ENCODE peak calls at places on chromosomes 3 and 15, in six cellular contexts. E is EL; V is iris pigment epithelial cell; C is fibroblast of lung; Y is activated T-cell treated with anti-CD3 and anti-CD28 coated beads, Interleukin-2, amount 50 U/mL, for 1 hour; K is activated naive CD4-positive, alpha-beta T cell. D is an unnamed sample.

GRCh38 chr3:27712136-27713065 is 9.7 kb downstream of the EOMES start:
- DNase-seq in E (peak; percentile 81), V (peak; percentile 86), C (peak; percentile 81), Y (peak; percentile 77), K (peak; percentile 73), D (peak; percentile 78)

GRCh38 chr15:58165661-58166060 is 27.5 kb downstream of the AQP9 start:
- DNase-seq in E (peak; percentile 19), V (peak; percentile 71), C (peak; percentile 58), Y (no peak), K (no peak), D (peak; percentile 35)

GRCh38 chr3:119418641-119419040 is 44.8 kb downstream of the TMEM39A start:
- DNase-seq in E (peak; percentile 19), V (peak; percentile 82), C (no peak), Y (no peak), K (no peak), D (no peak)

GRCh38 chr3:31288641-31289100 is 244.1 kb upstream of the STT3B start:
- DNase-seq in E (peak; percentile 76), V (peak; percentile 84), C (peak; percentile 55), Y (peak; percentile 22), K (no peak), D (peak; percentile 88)

GRCh38 chr15:64521726-64522164 is 61.4 kb downstream of the ZNF609 start:
- DNase-seq in E (peak; percentile 80), V (peak; percentile 60), C (peak; percentile 46), Y (no peak), K (no peak), D (peak; percentile 18)

GRCh38 chr3:158330820-158331219 is 220.9 kb downstream of the RSRC1 start:
- DNase-seq in E (peak; percentile 42), V (peak; percentile 25), C (no peak), Y (no peak), K (no peak), D (no peak)

GRCh38 chr15:39874890-39875549 is 45.0 kb downstream of the GPR176 start:
- DNase-seq in E (peak; percentile 32), V (peak; percentile 57), C (peak; percentile 65), Y (no peak), K (no peak), D (peak; percentile 43)

GRCh38 chr3:24598691-24599090 is 104.0 kb upstream of the THRB start:
- DNase-seq in E (peak; percentile 47), V (peak; percentile 57), C (peak; percentile 62), Y (no peak), K (no peak), D (no peak)

GRCh38 chr15:74780983-74781672 is 752 bp upstream of the CSK start:
- DNase-seq in E (peak; percentile 38), V (peak; percentile 54), C (peak; percentile 19), Y (no peak), K (no peak), D (no peak)

GRCh38 chr15:101309436-101310162 is 14.6 kb upstream of the SNRPA1 start:
- DNase-seq in E (no peak), V (no peak), C (no peak), Y (peak; percentile 5), K (no peak), D (no peak)

GRCh38 chr3:27715863-27716262 is 6.3 kb downstream of the EOMES start:
- DNase-seq in E (no peak), V (no peak), C (peak; percentile 38), Y (no peak), K (no peak), D (no peak)

GRCh38 chr15:85872125-85872524 is 77.4 kb upstream of the KLHL25 start:
- DNase-seq in E (peak; percentile 31), V (no peak), C (no peak), Y (no peak), K (no peak), D (no peak)

GRCh38 chr15:100346866-100347512 is 5.2 kb upstream of the ADAMTS17 start:
- DNase-seq in E (no peak), V (no peak), C (peak; percentile 4), Y (no peak), K (no peak), D (peak; percentile 28)

GRCh38 chr15:100892013-100892355 is 12.4 kb downstream of the ALDH1A3 start:
- DNase-seq in E (no peak), V (no peak), C (no peak), Y (no peak), K (no peak), D (no peak)

GRCh38 chr3:149198611-149199010 is 23.0 kb downstream of the CP start:
- DNase-seq in E (peak; percentile 66), V (peak; percentile 73), C (no peak), Y (no peak), K (no peak), D (peak; percentile 20)

GRCh38 chr3:118785415-118785814 is 249.2 kb downstream of the IGSF11 start:
- DNase-seq in E (no peak), V (no peak), C (no peak), Y (no peak), K (no peak), D (no peak)

GRCh38 chr15:54960266-54960665 is 236.5 kb downstream of the RSL24D1 start:
- DNase-seq in E (no peak), V (no peak), C (no peak), Y (no peak), K (no peak), D (no peak)

GRCh38 chr3:83034806-83035703 is 1273.6 kb upstream of the GBE1 start:
- DNase-seq in E (no peak), V (no peak), C (no peak), Y (peak; percentile 10), K (no peak), D (no peak)

GRCh38 chr15:69170597-69170996 is 10.2 kb downstream of the GLCE start:
- DNase-seq in E (no peak), V (no peak), C (no peak), Y (no peak), K (no peak), D (no peak)

GRCh38 chr3:51141573-51141972 is 243.5 kb upstream of the MANF start:
- DNase-seq in E (no peak), V (no peak), C (no peak), Y (no peak), K (no peak), D (no peak)

GRCh38 chr3:108091498-108092259 is 848 bp upstream of the CD47 start:
- DNase-seq in E (no peak), V (no peak), C (no peak), Y (peak; percentile 65), K (peak; percentile 33), D (no peak)

GRCh38 chr15:31401282-31401681 is 74.6 kb downstream of the KLF13 start:
- DNase-seq in E (no peak), V (no peak), C (no peak), Y (no peak), K (no peak), D (no peak)

GRCh38 chr3:128080323-128080898 is 28.2 kb downstream of the SEC61A1 start:
- DNase-seq in E (peak; percentile 97), V (peak; percentile 94), C (peak; percentile 91), Y (no peak), K (no peak), D (peak; percentile 84)